ENCODE peak calls at places on chromosome 15, in seven cellular contexts. A is CD8-positive, alpha-beta T cell; F is uterus; C is stomach; N is lower lobe of right lung; E is adrenal gland; Y is OCI-LY7. B is an unnamed sample.

GRCh38 chr15:23532019-23532418 is 33.5 kb upstream of the MKRN3 start:
- DNase-seq in A (no peak), F (no peak), C (no peak), N (no peak), E (no peak), Y (no peak), B (no peak)

GRCh38 chr15:28978661-28979060 is 92.9 kb downstream of the APBA2 start:
- DNase-seq in A (no peak), F (no peak), C (no peak), N (no peak), E (no peak), Y (no peak), B (no peak)

GRCh38 chr15:82999905-83000671 is 11.4 kb downstream of the C15orf40 start:
- DNase-seq in A (no peak), F (no peak), C (no peak), N (no peak), E (peak; percentile 30), Y (peak; percentile 70), B (peak; percentile 54)

GRCh38 chr15:55016225-55016624 is 180.5 kb downstream of the RSL24D1 start:
- DNase-seq in A (no peak), F (no peak), C (no peak), N (no peak), E (no peak), Y (no peak), B (no peak)

GRCh38 chr15:64045774-64046346 is 425 bp downstream of the DAPK2 start:
- DNase-seq in A (no peak), F (no peak), C (peak; percentile 27), N (no peak), E (peak; percentile 28), Y (no peak), B (peak; percentile 45)

GRCh38 chr15:101807345-101807945 is 4.1 kb downstream of the OR4F6 start:
- DNase-seq in A (no peak), F (no peak), C (no peak), N (no peak), E (no peak), Y (no peak), B (no peak)

GRCh38 chr15:51494411-51495314 is 127.9 kb downstream of the DMXL2 start:
- DNase-seq in A (no peak), F (no peak), C (no peak), N (no peak), E (no peak), Y (no peak), B (no peak)

GRCh38 chr15:31511707-31512310 is 185.2 kb downstream of the KLF13 start:
- DNase-seq in A (no peak), F (no peak), C (no peak), N (no peak), E (no peak), Y (no peak), B (no peak)

GRCh38 chr15:75661041-75661778 is 13.5 kb downstream of the SNX33 start:
- DNase-seq in A (no peak), F (peak; percentile 93), C (peak; percentile 87), N (peak; percentile 90), E (peak; percentile 85), Y (no peak), B (no peak)

GRCh38 chr15:60009581-60010379 is 5.7 kb downstream of the FOXB1 start:
- DNase-seq in A (no peak), F (no peak), C (no peak), N (no peak), E (no peak), Y (no peak), B (no peak)

GRCh38 chr15:67025719-67026118 is 39.7 kb upstream of the SMAD3 start:
- DNase-seq in A (no peak), F (no peak), C (no peak), N (no peak), E (peak; percentile 75), Y (no peak), B (no peak)

DNA sequence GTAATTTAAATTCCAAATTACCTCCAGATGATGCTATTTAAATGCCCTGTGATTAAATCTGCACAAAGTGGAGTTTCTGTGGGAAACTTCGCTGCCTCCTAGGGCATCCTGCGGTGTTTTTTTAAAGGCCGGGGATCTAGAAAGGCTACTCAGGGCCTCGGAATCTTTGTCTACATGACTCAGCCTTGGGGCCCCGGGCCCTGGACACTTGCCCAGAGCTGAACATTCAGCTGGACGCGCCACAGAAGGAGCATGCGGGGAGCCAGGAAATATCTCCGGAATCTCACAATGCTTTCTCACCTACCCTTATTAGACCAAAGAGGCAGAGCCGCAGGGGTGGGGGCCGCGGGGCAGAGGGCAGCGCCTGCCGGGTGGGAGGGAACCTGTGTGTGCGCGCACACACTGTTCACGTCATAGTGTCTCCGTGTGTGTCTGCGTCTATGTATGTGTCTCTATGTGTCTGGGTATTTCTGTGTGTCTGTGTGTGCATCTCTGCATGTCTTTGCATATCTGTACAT is 145.5 kb upstream of the TPM1 start:
- DNase-seq in A (no peak), F (peak; percentile 95), C (peak; percentile 88), N (peak; percentile 78), E (peak; percentile 92), Y (no peak), B (peak; percentile 42)
- H3K4me3 ChIP-seq in A (no peak overlapping the region), F (peak overlapping the region; percentile 23), C (no peak overlapping the region), N (no peak overlapping the region), E (no peak overlapping the region), Y (no peak overlapping the region), B (no peak overlapping the region)

GRCh38 chr15:32826685-32827084 is 108.9 kb downstream of the GREM1 start:
- DNase-seq in A (no peak), F (no peak), C (no peak), N (no peak), E (no peak), Y (no peak), B (no peak)
- H3K4me1 ChIP-seq in A (no peaks in the 10 kb centered on the region), F (no peaks in the 10 kb centered on the region), C (no peaks in the 10 kb centered on the region), N (no peaks in the 10 kb centered on the region), E (no peaks in the 10 kb centered on the region), Y (no peaks in the 10 kb centered on the region), B (no peaks in the 10 kb centered on the region)

DNA sequence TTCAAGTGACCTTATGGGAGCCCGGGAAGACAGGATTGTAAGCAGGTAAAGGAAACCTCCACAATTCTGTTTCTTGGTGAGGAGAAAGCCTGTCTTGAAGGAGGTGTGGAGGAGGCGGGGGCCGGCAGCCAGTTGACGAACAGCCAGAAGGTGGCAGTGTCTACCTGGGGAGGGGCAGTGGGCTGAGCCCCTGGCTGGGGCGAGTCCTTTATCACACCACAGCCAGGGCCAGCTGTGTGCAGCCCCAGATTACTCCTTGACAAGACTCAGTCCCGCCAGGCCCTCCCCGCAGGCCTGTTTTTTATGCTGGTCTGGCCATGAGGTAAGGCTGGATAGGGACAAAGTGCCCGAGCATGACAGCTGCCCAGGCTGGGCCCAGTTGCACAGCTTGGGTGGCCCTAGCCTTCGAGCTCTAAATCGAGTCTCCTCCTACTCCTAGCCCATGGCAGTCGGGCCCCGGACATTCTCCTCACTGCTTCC is 40.9 kb upstream of the IDH2 start:
- DNase-seq in A (peak; percentile 34), F (no peak), C (peak; percentile 89), N (peak; percentile 82), E (peak; percentile 67), Y (peak; percentile 79), B (peak; percentile 67)
- H3K4me3 ChIP-seq in A (peak overlapping the region; percentile 0), F (no peak overlapping the region), C (no peak overlapping the region), N (no peak overlapping the region), E (no peak overlapping the region), Y (no peak overlapping the region), B (no peak overlapping the region)

GRCh38 chr15:98850991-98851776 is 156.4 kb downstream of the PGPEP1L start:
- DNase-seq in A (peak; percentile 49), F (peak; percentile 78), C (peak; percentile 83), N (peak; percentile 84), E (peak; percentile 83), Y (peak; percentile 41), B (peak; percentile 71)
- H3K4me1 ChIP-seq in A (peaks cover 31% of the 10 kb centered on the region), F (peaks cover 18% of the 10 kb centered on the region), C (peaks cover 76% of the 10 kb centered on the region), N (peaks cover 55% of the 10 kb centered on the region), E (peaks cover 11% of the 10 kb centered on the region), Y (peaks cover 25% of the 10 kb centered on the region), B (peaks cover 21% of the 10 kb centered on the region)

GRCh38 chr15:32886441-32886840 is 168.6 kb downstream of the GREM1 start:
- DNase-seq in A (no peak), F (no peak), C (no peak), N (no peak), E (no peak), Y (no peak), B (no peak)
- H3K4me3 ChIP-seq in A (no peak overlapping the region), F (no peak overlapping the region), C (no peak overlapping the region), N (no peak overlapping the region), E (no peak overlapping the region), Y (no peak overlapping the region), B (no peak overlapping the region)

DNA sequence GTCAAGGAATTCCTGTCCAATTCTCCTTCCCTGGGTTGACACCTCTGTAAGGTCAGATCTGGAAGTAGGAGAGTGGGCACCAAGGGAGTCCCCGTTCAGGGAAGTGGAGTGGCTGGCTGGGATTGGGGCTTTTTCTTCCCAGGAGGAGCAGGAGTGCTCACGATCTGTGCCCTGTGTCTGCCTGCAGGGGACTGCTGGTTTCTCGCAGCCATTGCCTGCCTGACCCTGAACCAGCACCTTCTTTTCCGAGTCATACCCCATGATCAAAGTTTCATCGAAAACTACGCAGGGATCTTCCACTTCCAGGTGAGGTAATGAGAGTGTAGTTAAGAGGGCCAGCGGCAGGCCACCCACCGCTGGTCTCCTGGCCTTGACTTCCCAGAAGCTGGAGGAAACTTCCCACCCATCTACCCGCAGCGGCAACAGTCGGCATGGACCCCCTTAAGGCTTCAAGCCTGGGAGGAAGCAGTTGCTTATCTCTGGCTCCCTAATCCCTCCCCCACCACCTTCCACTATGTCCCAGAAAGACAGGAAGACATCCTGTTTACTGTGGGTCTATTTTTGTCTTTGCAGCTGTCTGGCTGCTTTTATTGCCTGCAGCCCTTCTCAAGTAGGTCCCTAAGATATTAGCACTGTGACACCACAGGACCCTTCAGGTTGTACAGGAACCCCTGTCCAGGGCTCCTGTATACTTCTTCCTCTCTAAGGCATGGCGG is 26.8 kb downstream of the CAPN3 start:
- DNase-seq in A (no peak), F (no peak), C (no peak), N (no peak), E (peak; percentile 13), Y (no peak), B (no peak)
- H3K4me1 ChIP-seq in A (no peaks in the 10 kb centered on the region), F (no peaks in the 10 kb centered on the region), C (no peaks in the 10 kb centered on the region), N (peaks cover 23% of the 10 kb centered on the region), E (no peaks in the 10 kb centered on the region), Y (peaks cover 7% of the 10 kb centered on the region), B (peaks cover 11% of the 10 kb centered on the region)

DNA sequence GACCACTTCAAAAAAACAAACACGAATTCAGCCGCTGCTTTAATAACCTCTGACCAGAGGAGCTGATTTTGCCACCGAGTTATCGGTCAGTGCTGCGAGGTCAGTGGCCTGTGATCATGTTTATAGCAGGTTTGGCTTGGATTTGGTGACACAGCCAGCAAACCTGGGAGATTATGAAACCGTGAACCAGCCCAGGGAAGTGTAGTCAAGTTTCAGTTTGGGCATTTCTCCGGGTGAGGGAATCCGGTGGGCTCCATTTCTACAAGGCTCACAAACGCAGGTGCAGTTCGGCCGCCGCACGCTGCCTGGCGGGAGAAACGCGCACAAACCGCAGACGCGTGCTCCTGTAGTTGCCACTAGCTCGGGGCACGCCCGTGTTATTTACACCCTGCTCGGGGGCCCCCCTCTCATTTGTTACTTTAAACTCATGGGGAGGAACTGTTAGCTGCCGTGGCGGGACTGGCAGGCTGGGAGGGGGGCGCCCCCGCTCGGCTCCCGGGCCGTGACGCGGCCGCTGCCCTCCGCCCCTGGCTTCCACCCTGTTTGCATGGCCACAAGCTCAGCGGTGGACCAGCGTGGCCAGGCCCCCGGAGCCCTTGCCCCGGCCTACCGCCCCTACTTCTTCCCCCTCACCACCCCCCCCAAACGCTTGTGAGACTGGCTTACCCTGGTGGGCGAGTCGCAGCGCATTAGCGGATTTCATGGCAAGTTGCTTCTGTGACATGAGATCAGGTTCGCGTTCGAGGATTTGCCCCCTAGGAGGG is 13.6 kb upstream of the ONECUT1 start:
- DNase-seq in A (no peak), F (no peak), C (no peak), N (peak; percentile 40), E (no peak), Y (no peak), B (no peak)
- H3K4me3 ChIP-seq in A (no peak overlapping the region), F (no peak overlapping the region), C (peak overlapping the region; percentile 49), N (peak overlapping the region; percentile 16), E (no peak overlapping the region), Y (no peak overlapping the region), B (no peak overlapping the region)

GRCh38 chr15:40441736-40442531 is 1.2 kb downstream of the BAHD1 start:
- DNase-seq in A (no peak), F (no peak), C (no peak), N (no peak), E (peak; percentile 49), Y (peak; percentile 34), B (no peak)
- H3K4me1 ChIP-seq in A (peaks cover 47% of the 10 kb centered on the region), F (no peaks in the 10 kb centered on the region), C (peaks cover 79% of the 10 kb centered on the region), N (peaks cover 62% of the 10 kb centered on the region), E (peaks cover 44% of the 10 kb centered on the region), Y (peaks cover 21% of the 10 kb centered on the region), B (peaks cover 39% of the 10 kb centered on the region)